ENCODE peak calls at places on chromosome 9, in six cellular contexts. V, C, E, B, T and Z are unnamed samples.

GRCh38 chr9:91004992-91005391 is 203.4 kb downstream of the SYK start:
- DNase-seq in V (no peak), C (no peak), E (no peak), B (no peak), T (no peak), Z (no peak)

GRCh38 chr9:75108571-75108970 is 20.3 kb downstream of the OSTF1 start:
- DNase-seq in V (no peak), C (peak; percentile 83), E (no peak), B (peak; percentile 70), T (no peak), Z (no peak)

GRCh38 chr9:114099523-114100270 is 605 bp upstream of the KIF12 start:
- DNase-seq in V (no peak), C (no peak), E (no peak), B (peak; percentile 32), T (no peak), Z (no peak)

GRCh38 chr9:115999498-115999897 is 154.1 kb upstream of the PAPPA start:
- DNase-seq in V (no peak), C (peak; percentile 67), E (no peak), B (no peak), T (no peak), Z (no peak)

GRCh38 chr9:35756743-35757526 is 2.9 kb upstream of the MSMP start:
- DNase-seq in V (no peak), C (peak; percentile 17), E (peak; percentile 31), B (no peak), T (peak; percentile 81), Z (no peak)

GRCh38 chr9:95570150-95570549 is 53.4 kb upstream of the PTCH1 start:
- DNase-seq in V (peak; percentile 4), C (peak; percentile 43), E (no peak), B (no peak), T (no peak), Z (no peak)

GRCh38 chr9:110582156-110582555 is 2.6 kb upstream of the SVEP1 start:
- DNase-seq in V (no peak), C (peak; percentile 35), E (no peak), B (no peak), T (no peak), Z (no peak)

GRCh38 chr9:125748511-125749099 is 1.4 kb downstream of the PBX3 start:
- DNase-seq in V (no peak), C (no peak), E (no peak), B (no peak), T (peak; percentile 15), Z (no peak)

GRCh38 chr9:74036549-74037231 is 460.4 kb upstream of the RORB start:
- DNase-seq in V (no peak), C (peak; percentile 21), E (no peak), B (no peak), T (no peak), Z (no peak)

GRCh38 chr9:68690088-68690487 is 15.0 kb upstream of the PIP5K1B start:
- DNase-seq in V (no peak), C (peak; percentile 40), E (no peak), B (no peak), T (peak; percentile 73), Z (no peak)

GRCh38 chr9:114655689-114656088 is 1.9 kb downstream of the TEX53 start:
- DNase-seq in V (peak; percentile 27), C (peak; percentile 87), E (no peak), B (no peak), T (peak; percentile 21), Z (peak; percentile 13)

GRCh38 chr9:68951879-68952659 is 61.8 kb downstream of the PRKACG start:
- DNase-seq in V (no peak), C (no peak), E (no peak), B (peak; percentile 61), T (no peak), Z (no peak)

GRCh38 chr9:5389109-5389732 is 48.5 kb downstream of the PLGRKT start:
- DNase-seq in V (peak; percentile 54), C (peak; percentile 86), E (no peak), B (no peak), T (no peak), Z (no peak)

GRCh38 chr9:26527931-26528330 is 364.7 kb downstream of the CAAP1 start:
- DNase-seq in V (no peak), C (no peak), E (no peak), B (no peak), T (no peak), Z (no peak)

GRCh38 chr9:105355810-105356209 is 92.0 kb upstream of the FSD1L start:
- DNase-seq in V (no peak), C (peak; percentile 65), E (no peak), B (no peak), T (no peak), Z (no peak)

GRCh38 chr9:107228648-107229047 is 54.4 kb upstream of the RAD23B start:
- DNase-seq in V (no peak), C (no peak), E (no peak), B (no peak), T (no peak), Z (no peak)

GRCh38 chr9:20593551-20593950 is 28.7 kb downstream of the MLLT3 start:
- DNase-seq in V (no peak), C (peak; percentile 69), E (no peak), B (no peak), T (no peak), Z (no peak)

GRCh38 chr9:114464652-114465051 is 40.6 kb downstream of the WHRN start:
- DNase-seq in V (no peak), C (no peak), E (no peak), B (no peak), T (no peak), Z (no peak)

GRCh38 chr9:125631391-125632085 is 75.5 kb downstream of the MAPKAP1 start:
- DNase-seq in V (no peak), C (peak; percentile 75), E (no peak), B (peak; percentile 54), T (peak; percentile 56), Z (no peak)

GRCh38 chr9:133457233-133457632 is 2.5 kb upstream of the CACFD1 start:
- DNase-seq in V (no peak), C (no peak), E (no peak), B (no peak), T (no peak), Z (no peak)

GRCh38 chr9:77237896-77238295 is 60.6 kb downstream of the VPS13A start:
- DNase-seq in V (no peak), C (no peak), E (no peak), B (no peak), T (no peak), Z (no peak)

GRCh38 chr9:105129731-105130130 is 114.7 kb upstream of the SLC44A1 start:
- DNase-seq in V (no peak), C (no peak), E (no peak), B (no peak), T (no peak), Z (no peak)

GRCh38 chr9:92439921-92440750 is 15.9 kb upstream of the OMD start:
- DNase-seq in V (no peak), C (peak; percentile 18), E (no peak), B (no peak), T (no peak), Z (no peak)

GRCh38 chr9:110742741-110743371 is 74.3 kb downstream of the MUSK start:
- DNase-seq in V (peak; percentile 59), C (peak; percentile 87), E (no peak), B (no peak), T (no peak), Z (no peak)

GRCh38 chr9:69023650-69024049 is 9.7 kb upstream of the PRKACG start:
- DNase-seq in V (no peak), C (no peak), E (no peak), B (no peak), T (no peak), Z (no peak)

GRCh38 chr9:137089232-137089947 is 2.6 kb downstream of the MAN1B1 start:
- DNase-seq in V (no peak), C (no peak), E (no peak), B (no peak), T (no peak), Z (no peak)

GRCh38 chr9:109311281-109311680 is 9.6 kb downstream of the EPB41L4B start:
- DNase-seq in V (no peak), C (no peak), E (no peak), B (no peak), T (no peak), Z (no peak)

DNA sequence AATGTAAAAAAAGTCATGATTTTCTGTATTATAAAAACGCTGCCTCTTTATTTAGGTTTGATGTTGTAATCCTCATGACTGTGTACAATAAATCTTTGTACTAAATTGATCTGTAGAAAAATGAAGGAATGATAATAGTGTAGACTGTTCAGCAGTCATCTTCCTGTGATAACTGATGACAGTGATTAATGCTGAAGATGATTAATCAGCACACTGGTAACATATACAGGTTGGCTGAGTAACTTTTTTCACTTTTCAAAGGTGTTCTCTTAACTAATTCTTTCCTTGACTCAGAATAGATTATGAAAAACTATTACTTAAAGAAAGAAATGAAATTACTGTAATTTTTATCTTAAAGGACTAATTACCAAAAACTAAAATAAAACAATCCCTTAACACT is 122.5 kb downstream of the RFX3 start:
- DNase-seq in V (no peak), C (no peak), E (no peak), B (no peak), T (no peak), Z (no peak)
- TF ChIP-seq CTCF in V (no peak), C (no peak), E (no peak), B (no peak), T (no peak), Z (no peak)

GRCh38 chr9:130433168-130433946 is 11.4 kb upstream of the ASS1 start:
- DNase-seq in V (no peak), C (peak; percentile 69), E (no peak), B (no peak), T (peak; percentile 79), Z (no peak)
- TF ChIP-seq CTCF in V (peak; percentile 48), C (peak; percentile 58), E (peak; percentile 30), B (peak; percentile 45), T (peak; percentile 50), Z (peak; percentile 80)

GRCh38 chr9:37027582-37028424 is 6.3 kb downstream of the PAX5 start:
- DNase-seq in V (peak; percentile 42), C (peak; percentile 97), E (peak; percentile 75), B (peak; percentile 71), T (peak; percentile 96), Z (no peak)
- TF ChIP-seq CTCF in V (no peak), C (no peak), E (no peak), B (no peak), T (no peak), Z (no peak)

GRCh38 chr9:785997-786396 is 55.5 kb upstream of the DMRT1 start:
- DNase-seq in V (no peak), C (no peak), E (no peak), B (no peak), T (no peak), Z (no peak)
- TF ChIP-seq CTCF in V (no peak), C (no peak), E (no peak), B (no peak), T (no peak), Z (no peak)